ENCODE peak calls at places on chromosomes 5 and 9, in ten cellular contexts. P, R, G, H, Y, A, S, O, T and V are unnamed samples.
A peak's percentile ranks its signal among the peaks of the same experiment; 100 is the strongest.

GRCh38 chr5:32833621-32834102 is 122.5 kb downstream of the NPR3 start:
- DNase-seq in P (no peak), A (no peak), T (no peak), R (no peak), O (no peak), S (no peak), Y (no peak), H (no peak), G (no peak), V (no peak)

GRCh38 chr5:106376522-106376921 is 1294.2 kb downstream of the EFNA5 start:
- DNase-seq in H (peak; percentile 16), Y (peak; percentile 70), A (peak; percentile 93), R (no peak), P (no peak), G (no peak), T (no peak), S (no peak), O (no peak), V (peak; percentile 80)

GRCh38 chr9:35051069-35051967 is 21.1 kb downstream of the VCP start:
- DNase-seq in Y (peak; percentile 49), R (peak; percentile 59), T (peak; percentile 50), S (peak; percentile 44), H (peak; percentile 57), G (peak; percentile 46), P (peak; percentile 61), O (peak; percentile 59), A (peak; percentile 54), V (peak; percentile 43)

GRCh38 chr5:159174511-159175168 is 34.7 kb downstream of the RNF145 start:
- DNase-seq in G (no peak), R (no peak), S (no peak), T (no peak), H (no peak), Y (peak; percentile 42), P (no peak), O (no peak), A (no peak), V (no peak)

GRCh38 chr9:74784506-74784905 is 103.2 kb downstream of the TRPM6 start:
- DNase-seq in O (no peak), R (no peak), A (no peak), G (no peak), P (no peak), Y (no peak), H (peak; percentile 8), S (no peak), T (no peak), V (no peak)

GRCh38 chr5:96006291-96006690 is 44.6 kb upstream of the ELL2 start:
- DNase-seq in Y (no peak), H (no peak), T (no peak), P (no peak), R (no peak), A (no peak), S (no peak), O (no peak), G (no peak), V (no peak)

GRCh38 chr5:87211676-87212075 is 56.0 kb upstream of the RASA1 start:
- DNase-seq in Y (no peak), H (no peak), O (no peak), A (no peak), G (no peak), T (no peak), R (no peak), S (no peak), P (no peak), V (no peak)

GRCh38 chr5:91122663-91123062 is 260.5 kb downstream of the ARRDC3 start:
- DNase-seq in S (no peak), P (no peak), O (no peak), R (no peak), T (no peak), A (no peak), G (no peak), Y (no peak), H (no peak), V (no peak)

GRCh38 chr5:149381986-149382338 is 2.9 kb upstream of the IL17B start:
- DNase-seq in R (peak; percentile 91), G (peak; percentile 58), P (peak; percentile 89), O (peak; percentile 97), Y (peak; percentile 58), S (peak; percentile 73), H (peak; percentile 73), A (peak; percentile 59), T (peak; percentile 85), V (peak; percentile 60)

GRCh38 chr9:125617087-125617486 is 89.9 kb downstream of the MAPKAP1 start:
- DNase-seq in H (no peak), Y (no peak), G (peak; percentile 94), T (no peak), R (no peak), A (no peak), O (no peak), S (no peak), P (no peak), V (no peak)

GRCh38 chr5:132773601-132774355 is 3.3 kb downstream of the SEPTIN8 start:
- DNase-seq in G (peak; percentile 87), T (peak; percentile 59), H (no peak), R (no peak), O (no peak), Y (no peak), S (no peak), A (no peak), P (no peak), V (no peak)

GRCh38 chr9:86909388-86909787 is 37.9 kb downstream of the GAS1 start:
- DNase-seq in P (no peak), R (no peak), H (no peak), A (no peak), T (no peak), Y (peak; percentile 52), S (no peak), G (no peak), O (no peak), V (no peak)

GRCh38 chr5:76025069-76025468 is 58.1 kb upstream of the SV2C start:
- DNase-seq in O (no peak), P (no peak), R (no peak), T (no peak), H (no peak), G (peak; percentile 93), A (no peak), Y (no peak), S (no peak), V (no peak)

GRCh38 chr5:158789441-158789840 is 310.3 kb downstream of the EBF1 start:
- DNase-seq in O (no peak), T (no peak), A (no peak), Y (no peak), H (no peak), P (no peak), S (no peak), G (no peak), R (no peak), V (no peak)

GRCh38 chr9:133894377-133895321 is 97.5 kb downstream of the VAV2 start:
- DNase-seq in R (no peak), Y (no peak), A (no peak), O (no peak), S (no peak), H (no peak), T (no peak), G (no peak), P (no peak), V (no peak)

GRCh38 chr9:89278551-89278950 is 32.4 kb upstream of the CKS2 start:
- DNase-seq in Y (no peak), R (no peak), P (no peak), T (no peak), G (no peak), A (no peak), S (no peak), H (no peak), O (no peak), V (no peak)

GRCh38 chr9:18438300-18438925 is 35.5 kb upstream of the ADAMTSL1 start:
- DNase-seq in H (peak; percentile 74), R (peak; percentile 51), G (peak; percentile 49), T (no peak), O (peak; percentile 29), Y (peak; percentile 66), S (no peak), P (no peak), A (peak; percentile 69), V (no peak)

GRCh38 chr5:94376672-94377345 is 241.6 kb downstream of the KIAA0825 start:
- DNase-seq in P (peak; percentile 22), T (no peak), S (no peak), R (no peak), O (no peak), A (no peak), H (no peak), G (no peak), Y (peak; percentile 26), V (peak; percentile 31)

GRCh38 chr5:87266914-87267573 is 639 bp upstream of the RASA1 start:
- DNase-seq in A (no peak), T (no peak), P (no peak), R (no peak), S (no peak), Y (no peak), H (no peak), O (no peak), G (no peak), V (no peak)

GRCh38 chr5:28903643-28904042 is 1865.3 kb upstream of the CDH9 start:
- DNase-seq in P (peak; percentile 4), O (no peak), S (no peak), A (no peak), Y (no peak), T (no peak), H (no peak), R (no peak), G (peak; percentile 11), V (no peak)

GRCh38 chr5:96582343-96582742 is 79.8 kb upstream of the CAST start:
- DNase-seq in H (peak; percentile 4), A (peak; percentile 45), O (no peak), T (no peak), Y (peak; percentile 52), S (no peak), R (peak; percentile 21), G (peak; percentile 75), P (peak; percentile 68), V (peak; percentile 41)

GRCh38 chr9:95112436-95113280 is 204.9 kb downstream of the FANCC start:
- DNase-seq in O (no peak), P (no peak), S (no peak), H (no peak), Y (no peak), R (no peak), G (no peak), T (no peak), A (no peak), V (no peak)

GRCh38 chr5:35736280-35736679 is 118.6 kb downstream of the SPEF2 start:
- DNase-seq in S (no peak), Y (no peak), R (no peak), P (peak; percentile 45), H (peak; percentile 12), A (peak; percentile 20), G (no peak), T (no peak), O (no peak), V (peak; percentile 6)

GRCh38 chr5:122192883-122193496 is 63.6 kb downstream of the ZNF474 start:
- DNase-seq in O (peak; percentile 38), A (peak; percentile 69), T (peak; percentile 44), S (no peak), G (peak; percentile 77), H (peak; percentile 71), R (peak; percentile 29), P (peak; percentile 65), Y (peak; percentile 78), V (peak; percentile 69)

GRCh38 chr9:77543131-77543822 is 104.8 kb downstream of the GNA14 start:
- DNase-seq in T (no peak), Y (no peak), S (no peak), P (no peak), G (no peak), A (no peak), O (no peak), H (no peak), R (no peak), V (no peak)

GRCh38 chr9:99158629-99159028 is 53.7 kb downstream of the TGFBR1 start:
- DNase-seq in R (no peak), S (no peak), P (no peak), Y (no peak), A (no peak), H (no peak), G (no peak), T (no peak), O (no peak), V (no peak)

GRCh38 chr5:116722666-116723065 is 148.0 kb upstream of the SEMA6A start:
- DNase-seq in H (no peak), G (no peak), S (no peak), Y (no peak), T (no peak), O (no peak), A (no peak), R (no peak), P (no peak), V (no peak)

GRCh38 chr9:93463638-93464248 is 10.4 kb upstream of the FAM120AOS start:
- DNase-seq in G (no peak), S (no peak), T (no peak), O (no peak), H (no peak), Y (no peak), R (no peak), A (no peak), P (no peak), V (no peak)